ENCODE peak calls at places on chromosomes 12 and 14, in eight cellular contexts. H is astrocyte; D is cardiac muscle cell; Y is T-helper 22 cell; X is stimulated activated CD8-positive, alpha-beta memory T cell treated with anti-CD3 and anti-CD28 coated beads, Interleukin-12 subunit alpha, Interleukin-12 subunit beta, amount 100 ng/mL, for 4 hours; F is skeletal muscle cell; C is NCI-H1092 treated with DMSO at 0.1 percent for 48 hours; W is GM03348. G is an unnamed sample.
A peak's percentile ranks its signal among the peaks of the same experiment; 100 is the strongest.

GRCh38 chr14:24070285-24071143 is 848 bp upstream of the CPNE6 start:
- DNase-seq in H (no peak), D (no peak), Y (no peak), X (no peak), F (no peak), C (no peak), W (no peak), G (no peak)

GRCh38 chr12:26768611-26769603 is 64.1 kb downstream of the ITPR2 start:
- DNase-seq in H (no peak), D (no peak), Y (no peak), X (no peak), F (no peak), C (no peak), W (no peak), G (no peak)

GRCh38 chr12:124524231-124524925 is 43.0 kb downstream of the NCOR2 start:
- DNase-seq in H (peak; percentile 88), D (no peak), Y (no peak), X (no peak), F (no peak), C (no peak), W (peak; percentile 96), G (no peak)

GRCh38 chr14:101017209-101017608 is 113.7 kb upstream of the RTL1 start:
- DNase-seq in H (peak; percentile 62), D (no peak), Y (no peak), X (no peak), F (peak; percentile 29), C (no peak), W (peak; percentile 74), G (no peak)

GRCh38 chr14:101230851-101231550 is 327.5 kb upstream of the RTL1 start:
- DNase-seq in H (no peak), D (no peak), Y (no peak), X (no peak), F (no peak), C (no peak), W (no peak), G (no peak)

GRCh38 chr12:31855427-31855826 is 103.8 kb upstream of the RESF1 start:
- DNase-seq in H (no peak), D (no peak), Y (no peak), X (no peak), F (no peak), C (no peak), W (no peak), G (no peak)

GRCh38 chr12:49794021-49794420 is 34.2 kb downstream of the NCKAP5L start:
- DNase-seq in H (no peak), D (no peak), Y (no peak), X (no peak), F (no peak), C (no peak), W (no peak), G (no peak)

GRCh38 chr14:93316716-93317115 is 16.1 kb downstream of the BTBD7 start:
- DNase-seq in H (no peak), D (no peak), Y (no peak), X (no peak), F (no peak), C (no peak), W (no peak), G (no peak)

G was measured in activated B cell treated with CpG ODN at 0.5 μM for 24 hours.